ENCODE peak calls at places on chromosomes 12 and 14, in nine cellular contexts. A is left cardiac atrium; K is activated CD4-positive, alpha-beta T cell treated with anti-CD3 and anti-CD28 coated beads, Interleukin-2, amount 50 U/mL, for 1 hour; R is A549; I is NCI-H187 treated with DMSO at 0.1 percent for 48 hours; O is iris pigment epithelial cell; Z is pons; N is stimulated activated CD4-positive, alpha-beta T cell treated with anti-CD3 and anti-CD28 coated beads, Interleukin-4, amount 100 ng/mL, for 4 hours; J is OCI-LY7. P is an unnamed sample.

GRCh38 chr14:53542692-53543091 is 389.6 kb upstream of the DDHD1 start:
- DNase-seq in A (no peak), K (no peak), R (no peak), I (no peak), O (peak; percentile 34), Z (peak; percentile 9), N (no peak), J (no peak), P (no peak)

GRCh38 chr14:20799955-20800544 is 2.6 kb downstream of the RNASE1 start:
- DNase-seq in A (peak; percentile 66), K (no peak), R (no peak), I (no peak), O (no peak), Z (peak; percentile 66), N (no peak), J (no peak), P (no peak)

GRCh38 chr12:62458626-62459025 is 8.0 kb upstream of the MON2 start:
- DNase-seq in A (no peak), K (no peak), R (no peak), I (no peak), O (no peak), Z (no peak), N (no peak), J (no peak), P (no peak)

GRCh38 chr12:11746024-11746771 is 96.7 kb downstream of the ETV6 start:
- DNase-seq in A (no peak), K (no peak), R (no peak), I (no peak), O (peak; percentile 63), Z (peak; percentile 72), N (no peak), J (peak; percentile 51), P (no peak)

GRCh38 chr12:42705863-42706262 is 116.3 kb upstream of the PRICKLE1 start:
- DNase-seq in A (peak; percentile 81), K (no peak), R (no peak), I (no peak), O (peak; percentile 94), Z (peak; percentile 42), N (no peak), J (no peak), P (no peak)

GRCh38 chr12:129681151-129681550 is 222.7 kb downstream of the TMEM132D start:
- DNase-seq in A (no peak), K (no peak), R (no peak), I (no peak), O (no peak), Z (no peak), N (no peak), J (no peak), P (no peak)

GRCh38 chr12:120352117-120352516 is 16.8 kb downstream of the MSI1 start:
- DNase-seq in A (no peak), K (no peak), R (no peak), I (no peak), O (peak; percentile 85), Z (no peak), N (no peak), J (no peak), P (no peak)

GRCh38 chr14:76904740-76905569 is 78.7 kb downstream of the LRRC74A start:
- DNase-seq in A (peak; percentile 78), K (peak; percentile 71), R (peak; percentile 96), I (peak; percentile 63), O (peak; percentile 97), Z (peak; percentile 69), N (peak; percentile 70), J (peak; percentile 83), P (no peak)

GRCh38 chr14:68924392-68925158 is 54.5 kb downstream of the ACTN1 start:
- DNase-seq in A (no peak), K (no peak), R (no peak), I (no peak), O (no peak), Z (no peak), N (no peak), J (no peak), P (no peak)

GRCh38 chr14:99682809-99683618 is 1.1 kb upstream of the CYP46A1 start:
- DNase-seq in A (peak; percentile 84), K (peak; percentile 80), R (peak; percentile 89), I (peak; percentile 31), O (peak; percentile 56), Z (peak; percentile 63), N (peak; percentile 83), J (peak; percentile 84), P (peak; percentile 32)

GRCh38 chr12:79415754-79416435 is 274.9 kb downstream of the PAWR start:
- DNase-seq in A (no peak), K (no peak), R (no peak), I (no peak), O (peak; percentile 76), Z (no peak), N (no peak), J (no peak), P (no peak)

GRCh38 chr12:115755061-115755751 is 522.3 kb downstream of the MED13L start:
- DNase-seq in A (no peak), K (no peak), R (no peak), I (no peak), O (no peak), Z (no peak), N (no peak), J (no peak), P (no peak)

GRCh38 chr14:54901380-54902142 is 1.1 kb downstream of the GCH1 start:
- DNase-seq in A (no peak), K (peak; percentile 6), R (peak; percentile 15), I (no peak), O (no peak), Z (no peak), N (no peak), J (peak; percentile 13), P (no peak)

GRCh38 chr12:76777765-76778216 is 13.9 kb downstream of the ZDHHC17 start:
- DNase-seq in A (no peak), K (no peak), R (no peak), I (no peak), O (no peak), Z (no peak), N (no peak), J (peak; percentile 87), P (no peak)

GRCh38 chr12:81987351-81987750 is 228.2 kb upstream of the PPFIA2 start:
- DNase-seq in A (no peak), K (no peak), R (no peak), I (no peak), O (no peak), Z (peak; percentile 9), N (no peak), J (no peak), P (no peak)

GRCh38 chr14:103026988-103027387 is 30.4 kb downstream of the CDC42BPB start:
- DNase-seq in A (no peak), K (no peak), R (no peak), I (no peak), O (no peak), Z (no peak), N (no peak), J (no peak), P (no peak)

GRCh38 chr12:113456761-113457160 is 14.9 kb downstream of the LHX5 start:
- DNase-seq in A (no peak), K (no peak), R (no peak), I (no peak), O (no peak), Z (no peak), N (no peak), J (peak; percentile 89), P (no peak)

GRCh38 chr12:94049718-94050117 is 98.7 kb upstream of the PLXNC1 start:
- DNase-seq in A (no peak), K (no peak), R (no peak), I (no peak), O (no peak), Z (no peak), N (no peak), J (no peak), P (no peak)

GRCh38 chr12:124663771-124664366 is 96.5 kb upstream of the NCOR2 start:
- DNase-seq in A (no peak), K (no peak), R (no peak), I (no peak), O (no peak), Z (peak; percentile 79), N (no peak), J (no peak), P (no peak)

GRCh38 chr12:53866727-53867126 is 71.9 kb upstream of the HOXC13 start:
- DNase-seq in A (no peak), K (no peak), R (no peak), I (no peak), O (no peak), Z (no peak), N (no peak), J (no peak), P (no peak)

GRCh38 chr12:53252349-53252916 is 15.7 kb upstream of the ESPL1 start:
- DNase-seq in A (peak; percentile 47), K (no peak), R (peak; percentile 27), I (no peak), O (peak; percentile 26), Z (no peak), N (no peak), J (no peak), P (no peak)

GRCh38 chr14:100802766-100803693 is 22.9 kb upstream of the MEG3 start:
- DNase-seq in A (no peak), K (no peak), R (no peak), I (no peak), O (no peak), Z (no peak), N (no peak), J (no peak), P (no peak)

GRCh38 chr14:32203928-32204357 is 874 bp upstream of the RNU6-8 start:
- DNase-seq in A (no peak), K (no peak), R (no peak), I (no peak), O (no peak), Z (peak; percentile 30), N (no peak), J (no peak), P (no peak)

GRCh38 chr14:63454863-63455622 is 88.1 kb downstream of the PPP2R5E start:
- DNase-seq in A (no peak), K (no peak), R (no peak), I (no peak), O (peak; percentile 58), Z (peak; percentile 56), N (no peak), J (no peak), P (peak; percentile 87)

GRCh38 chr12:26135010-26135420 is 10.2 kb upstream of the BHLHE41 start:
- DNase-seq in A (peak; percentile 52), K (no peak), R (no peak), I (no peak), O (peak; percentile 70), Z (peak; percentile 59), N (no peak), J (no peak), P (no peak)

GRCh38 chr12:79691299-79692248 is 810 bp upstream of the PAWR start:
- DNase-seq in A (no peak), K (no peak), R (peak; percentile 56), I (no peak), O (peak; percentile 93), Z (peak; percentile 20), N (no peak), J (no peak), P (no peak)